ENCODE peak calls at places on chromosomes 1 and 21, in four cellular contexts. S, D, N and C are unnamed samples.

GRCh38 chr21:41425954-41426655 is at the start of gene MX1:
- DNase-seq in S (no peak), D (peak), N (peak), C (peak)

GRCh38 chr1:22749919-22750670 is 39.5 kb downstream of the EPHB2 start:
- DNase-seq in S (no peak), D (peak), N (no peak), C (peak)

GRCh38 chr1:54795100-54795665 is 5.9 kb downstream of the TTC22 start:
- DNase-seq in S (no peak), D (no peak), N (no peak), C (peak)

GRCh38 chr1:24491577-24492360 is 10.9 kb upstream of the RCAN3 start:
- DNase-seq in S (no peak), D (no peak), N (no peak), C (peak)

GRCh38 chr1:223176437-223176836 is 33.4 kb upstream of the TLR5 start:
- DNase-seq in S (no peak), D (no peak), N (no peak), C (no peak)

GRCh38 chr1:43653339-43653738 is 3.4 kb downstream of the KDM4A start:
- DNase-seq in S (no peak), D (peak), N (peak), C (no peak)

GRCh38 chr1:204350857-204351573 is 8.7 kb downstream of the PLEKHA6 start:
- DNase-seq in S (no peak), D (no peak), N (peak), C (peak)

GRCh38 chr1:162404550-162405160 is 7.3 kb downstream of the SH2D1B start:
- DNase-seq in S (no peak), D (no peak), N (no peak), C (peak)

GRCh38 chr1:95021085-95021484 is 51.7 kb downstream of the ALG14 start:
- DNase-seq in S (no peak), D (no peak), N (no peak), C (no peak)

GRCh38 chr1:168455764-168456163 is 88.0 kb downstream of the XCL2 start:
- DNase-seq in S (no peak), D (no peak), N (no peak), C (peak)

GRCh38 chr1:51863384-51863783 is 15.1 kb downstream of the NRDC start:
- DNase-seq in S (no peak), D (no peak), N (no peak), C (no peak)

GRCh38 chr1:26284597-26285351 is 4.9 kb downstream of the SH3BGRL3 start:
- DNase-seq in S (peak), D (peak), N (peak), C (peak)

GRCh38 chr1:227785812-227786608 is 29.5 kb upstream of the PRSS38 start:
- DNase-seq in S (no peak), D (no peak), N (no peak), C (no peak)

GRCh38 chr21:21019681-21020080 is 21.5 kb downstream of the NCAM2 start:
- DNase-seq in S (no peak), D (no peak), N (no peak), C (no peak)

GRCh38 chr1:244280859-244281258 is 170.8 kb downstream of the ADSS2 start:
- DNase-seq in S (no peak), D (no peak), N (no peak), C (peak)

GRCh38 chr1:230171337-230172015 is 104.4 kb downstream of the GALNT2 start:
- DNase-seq in S (no peak), D (no peak), N (no peak), C (peak)

GRCh38 chr1:34925730-34926129 is 3.7 kb downstream of the DLGAP3 start:
- DNase-seq in S (no peak), D (no peak), N (no peak), C (no peak)

GRCh38 chr1:21294266-21295058 is 4.2 kb upstream of the ECE1 start:
- DNase-seq in S (no peak), D (peak), N (no peak), C (peak)

GRCh38 chr1:177925006-177925405 is 44.9 kb downstream of the SEC16B start:
- DNase-seq in S (no peak), D (no peak), N (no peak), C (no peak)